ENCODE peak calls at places on chromosome 1, in seven cellular contexts. K, T, W, X, B, D and C are unnamed samples.

GRCh38 chr1:185681034-185681633 is 53.1 kb upstream of the HMCN1 start:
- DNase-seq in X (peak), D (peak), W (no peak), K (peak), B (no peak), T (peak), C (no peak)

GRCh38 chr1:241641748-241642592 is 1.8 kb upstream of the CHML start:
- DNase-seq in X (peak), D (no peak), T (no peak), B (no peak), W (no peak), K (peak), C (no peak)

GRCh38 chr1:229597877-229598276 is 28.0 kb downstream of the TAF5L start:
- DNase-seq in T (no peak), K (no peak), D (no peak), W (no peak), B (no peak), X (peak), C (no peak)

GRCh38 chr1:170296211-170296610 is 150.5 kb downstream of the NTMT2 start:
- DNase-seq in B (no peak), T (no peak), D (no peak), W (no peak), K (no peak), X (no peak), C (no peak)

GRCh38 chr1:57831624-57832023 is 407.8 kb upstream of the DAB1 start:
- DNase-seq in K (peak), X (peak), W (no peak), B (no peak), T (no peak), D (no peak), C (no peak)

GRCh38 chr1:12690156-12690555 is 25.8 kb upstream of the AADACL3 start:
- DNase-seq in W (no peak), X (no peak), B (no peak), T (no peak), K (no peak), D (no peak), C (no peak)

GRCh38 chr1:16236091-16236494 is 890 bp downstream of the CPLANE2 start:
- DNase-seq in D (peak), X (peak), T (peak), B (no peak), K (peak), W (peak), C (no peak)

GRCh38 chr1:37764888-37765441 is at the start of gene EPHA10:
- DNase-seq in K (no peak), D (peak), W (no peak), B (no peak), T (peak), X (no peak), C (no peak)

GRCh38 chr1:150971583-150972416 is 2.8 kb downstream of the CERS2 start:
- DNase-seq in T (no peak), K (no peak), B (no peak), D (peak), X (peak), W (peak), C (no peak)

GRCh38 chr1:223227031-223227430 is 84.0 kb upstream of the TLR5 start:
- DNase-seq in W (no peak), K (no peak), D (no peak), B (no peak), X (no peak), T (no peak), C (no peak)

GRCh38 chr1:118151312-118151937 is 33.6 kb downstream of the SPAG17 start:
- DNase-seq in T (peak), K (peak), D (peak), W (peak), X (peak), B (peak), C (no peak)

GRCh38 chr1:84998642-84999280 is 1.8 kb upstream of the MCOLN2 start:
- DNase-seq in D (peak), X (peak), W (no peak), T (no peak), B (no peak), K (no peak), C (no peak)

GRCh38 chr1:156767879-156768608 is 709 bp downstream of the PRCC start:
- DNase-seq in B (no peak), D (peak), K (peak), X (peak), W (peak), T (peak), C (peak)

GRCh38 chr1:125066385-125066784 is 3881.6 kb downstream of the SRGAP2C start:
- DNase-seq in W (no peak), D (no peak), K (no peak), T (no peak), B (no peak), X (no peak), C (peak)

GRCh38 chr1:157133431-157133830 is 4.8 kb downstream of the ETV3 start:
- DNase-seq in B (no peak), X (no peak), T (no peak), D (no peak), K (no peak), W (no peak), C (no peak)

GRCh38 chr1:24027838-24028468 is 47.8 kb upstream of the SRSF10 start:
- DNase-seq in D (peak), X (peak), K (peak), W (no peak), B (no peak), T (no peak), C (no peak)

GRCh38 chr1:201461783-201462441 is 7.1 kb downstream of the PHLDA3 start:
- DNase-seq in D (no peak), K (peak), T (peak), W (peak), X (peak), B (peak), C (peak)

GRCh38 chr1:179231923-179232322 is 2.4 kb upstream of the ABL2 start:
- DNase-seq in W (no peak), X (peak), T (no peak), D (no peak), K (peak), B (no peak), C (no peak)

GRCh38 chr1:202462342-202463076 is 114.0 kb downstream of the PPP1R12B start:
- DNase-seq in W (no peak), T (peak), X (no peak), B (no peak), K (no peak), D (peak), C (no peak)

GRCh38 chr1:10400013-10400412 is 1.1 kb downstream of the PGD start:
- DNase-seq in K (no peak), D (no peak), X (no peak), T (no peak), B (no peak), W (no peak), C (no peak)

GRCh38 chr1:24560361-24560760 is 4.5 kb downstream of the NCMAP start:
- DNase-seq in T (no peak), X (no peak), W (no peak), D (no peak), B (no peak), K (no peak), C (no peak)

GRCh38 chr1:56877973-56878372 is 23.4 kb downstream of the C8A start:
- DNase-seq in T (no peak), X (peak), W (no peak), B (no peak), K (no peak), D (no peak), C (no peak)

GRCh38 chr1:159091547-159092397 is 15.2 kb upstream of the AIM2 start:
- DNase-seq in D (no peak), K (no peak), T (no peak), X (peak), W (no peak), B (no peak), C (no peak)

GRCh38 chr1:172609528-172609927 is 49.4 kb upstream of the FASLG start:
- DNase-seq in B (no peak), K (peak), X (peak), W (no peak), D (peak), T (no peak), C (no peak)

GRCh38 chr1:43238104-43238503 is 31.7 kb upstream of the TMEM125 start:
- DNase-seq in B (peak), W (peak), T (peak), D (peak), X (peak), K (peak), C (peak)

DNA sequence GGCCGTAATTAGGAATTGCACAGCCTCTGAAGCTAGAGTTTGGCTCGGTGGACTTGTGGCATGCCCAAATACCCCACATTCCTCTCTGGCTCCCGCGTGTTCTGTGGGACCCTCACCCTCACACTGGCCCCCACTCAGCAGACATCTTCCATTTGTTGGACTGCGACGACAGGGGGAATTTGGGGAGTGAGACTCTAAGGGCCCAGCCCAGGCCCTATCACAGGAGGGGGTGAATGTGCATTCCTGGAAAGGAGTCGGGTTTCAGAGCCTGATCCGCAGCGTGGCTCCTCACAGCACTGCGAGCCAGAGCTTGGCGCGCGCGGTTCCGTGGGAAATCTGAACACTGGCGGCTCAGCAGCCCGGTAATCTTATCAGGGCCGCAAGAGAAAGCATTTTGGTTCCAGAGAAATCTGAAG is 5.2 kb downstream of the RCSD1 start:
- DNase-seq in X (peak), B (no peak), K (no peak), D (peak), T (no peak), W (peak), C (peak)
- H3K27ac ChIP-seq in X (no peak), B (peak), K (no peak), D (no peak), T (no peak), W (no peak), C (peak)

DNA sequence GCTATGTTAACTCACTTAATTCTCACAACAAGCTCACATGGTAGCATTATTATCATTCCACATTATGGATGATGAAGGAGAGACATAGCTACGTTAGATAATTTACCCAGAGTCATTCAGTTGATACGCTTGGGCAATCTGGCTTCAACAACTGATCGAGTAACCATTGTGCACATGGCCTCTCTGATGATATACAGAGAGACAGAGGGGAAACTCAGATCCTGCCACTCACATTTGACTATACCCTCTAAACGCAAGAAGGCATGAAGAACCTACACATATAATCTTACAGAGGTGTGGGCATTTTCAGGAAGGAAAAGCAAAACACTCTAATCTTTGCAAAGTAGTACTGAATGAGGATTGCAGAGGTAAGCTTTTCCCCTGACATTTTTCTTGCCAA is 360.1 kb downstream of the BARHL2 start:
- DNase-seq in B (no peak), X (no peak), D (no peak), T (no peak), W (no peak), K (no peak), C (no peak)
- H3K27ac ChIP-seq in B (no peak), X (no peak), D (no peak), T (no peak), W (no peak), K (no peak), C (no peak)

GRCh38 chr1:228147768-228148167 is 2.0 kb upstream of the GJC2 start:
- DNase-seq in W (no peak), T (no peak), D (no peak), X (no peak), B (no peak), K (no peak), C (no peak)
- H3K27ac ChIP-seq in W (no peak), T (no peak), D (no peak), X (no peak), B (peak), K (no peak), C (no peak)

GRCh38 chr1:247054992-247055415 is 23.6 kb downstream of the ZNF670 start:
- DNase-seq in X (peak), T (peak), D (no peak), B (no peak), K (no peak), W (peak), C (no peak)
- H3K27ac ChIP-seq in X (no peak), T (no peak), D (no peak), B (no peak), K (no peak), W (no peak), C (no peak)

GRCh38 chr1:221203224-221204054 is 324.2 kb downstream of the HLX start:
- DNase-seq in K (peak), W (peak), D (peak), X (peak), B (peak), T (peak), C (peak)
- H3K27ac ChIP-seq in K (peak), W (no peak), D (no peak), X (no peak), B (no peak), T (no peak), C (no peak)